ENCODE peak calls at places on chromosomes 7 and 10, in nine cellular contexts. L is IMR-90, C is A549, D is thyroid gland, H is body of pancreas, Y is sigmoid colon, Q is H1, B is right lobe of liver, K is prostate gland. Z is an unnamed sample.

GRCh38 chr10:118052816-118053215 is 6.1 kb upstream of the RAB11FIP2 start:
- DNase-seq in L (no peak), C (no peak), D (no peak), H (no peak), Y (no peak), Q (no peak), B (no peak), K (no peak), Z (no peak)

GRCh38 chr10:11197854-11198253 is 180.2 kb downstream of the CELF2 start:
- DNase-seq in L (no peak), C (no peak), D (no peak), H (no peak), Y (no peak), Q (no peak), B (no peak), K (no peak), Z (no peak)

GRCh38 chr10:21134645-21135395 is 237.7 kb upstream of the NEBL start:
- DNase-seq in L (no peak), C (peak), D (peak), H (no peak), Y (no peak), Q (no peak), B (no peak), K (no peak), Z (no peak)

GRCh38 chr10:52965938-52966401 is 193.4 kb upstream of the MBL2 start:
- DNase-seq in L (no peak), C (no peak), D (no peak), H (no peak), Y (no peak), Q (no peak), B (no peak), K (no peak), Z (no peak)

GRCh38 chr7:51636503-51636902 is 319.9 kb upstream of the COBL start:
- DNase-seq in L (no peak), C (no peak), D (no peak), H (no peak), Y (no peak), Q (no peak), B (no peak), K (no peak), Z (no peak)

GRCh38 chr10:116819999-116820677 is 29.2 kb upstream of the ENO4 start:
- DNase-seq in L (no peak), C (no peak), D (no peak), H (no peak), Y (no peak), Q (no peak), B (no peak), K (no peak), Z (no peak)

GRCh38 chr7:26958834-26959233 is 94.4 kb upstream of the SKAP2 start:
- DNase-seq in L (peak), C (peak), D (no peak), H (no peak), Y (no peak), Q (no peak), B (no peak), K (no peak), Z (no peak)

GRCh38 chr10:62779487-62780248 is 24.9 kb upstream of the ADO start:
- DNase-seq in L (peak), C (no peak), D (peak), H (peak), Y (no peak), Q (no peak), B (no peak), K (no peak), Z (no peak)

GRCh38 chr7:27095050-27095896 is 527 bp downstream of the HOXA1 start:
- DNase-seq in L (peak), C (no peak), D (no peak), H (no peak), Y (peak), Q (no peak), B (no peak), K (no peak), Z (no peak)

GRCh38 chr10:29392376-29393021 is 103.6 kb downstream of the LYZL1 start:
- DNase-seq in L (peak), C (peak), D (peak), H (peak), Y (no peak), Q (peak), B (no peak), K (no peak), Z (no peak)

GRCh38 chr7:36202347-36202896 is 49.4 kb downstream of the EEPD1 start:
- DNase-seq in L (no peak), C (no peak), D (no peak), H (no peak), Y (peak), Q (no peak), B (no peak), K (no peak), Z (no peak)

GRCh38 chr7:149783386-149784250 is 10.2 kb upstream of the ZNF467 start:
- DNase-seq in L (no peak), C (no peak), D (no peak), H (no peak), Y (no peak), Q (no peak), B (no peak), K (no peak), Z (no peak)

GRCh38 chr7:77631820-77632219 is 64.4 kb upstream of the RSBN1L start:
- DNase-seq in L (no peak), C (no peak), D (no peak), H (no peak), Y (no peak), Q (no peak), B (no peak), K (no peak), Z (no peak)

GRCh38 chr10:12510566-12510965 is 161.2 kb downstream of the CAMK1D start:
- DNase-seq in L (no peak), C (no peak), D (no peak), H (no peak), Y (no peak), Q (peak), B (no peak), K (no peak), Z (no peak)

GRCh38 chr10:117363027-117363426 is 12.2 kb downstream of the PDZD8 start:
- DNase-seq in L (peak), C (no peak), D (no peak), H (no peak), Y (no peak), Q (no peak), B (no peak), K (no peak), Z (no peak)

GRCh38 chr7:6917258-6917657 is 91.2 kb upstream of the CCZ1B start:
- DNase-seq in L (no peak), C (no peak), D (no peak), H (no peak), Y (no peak), Q (no peak), B (no peak), K (no peak), Z (no peak)

DNA sequence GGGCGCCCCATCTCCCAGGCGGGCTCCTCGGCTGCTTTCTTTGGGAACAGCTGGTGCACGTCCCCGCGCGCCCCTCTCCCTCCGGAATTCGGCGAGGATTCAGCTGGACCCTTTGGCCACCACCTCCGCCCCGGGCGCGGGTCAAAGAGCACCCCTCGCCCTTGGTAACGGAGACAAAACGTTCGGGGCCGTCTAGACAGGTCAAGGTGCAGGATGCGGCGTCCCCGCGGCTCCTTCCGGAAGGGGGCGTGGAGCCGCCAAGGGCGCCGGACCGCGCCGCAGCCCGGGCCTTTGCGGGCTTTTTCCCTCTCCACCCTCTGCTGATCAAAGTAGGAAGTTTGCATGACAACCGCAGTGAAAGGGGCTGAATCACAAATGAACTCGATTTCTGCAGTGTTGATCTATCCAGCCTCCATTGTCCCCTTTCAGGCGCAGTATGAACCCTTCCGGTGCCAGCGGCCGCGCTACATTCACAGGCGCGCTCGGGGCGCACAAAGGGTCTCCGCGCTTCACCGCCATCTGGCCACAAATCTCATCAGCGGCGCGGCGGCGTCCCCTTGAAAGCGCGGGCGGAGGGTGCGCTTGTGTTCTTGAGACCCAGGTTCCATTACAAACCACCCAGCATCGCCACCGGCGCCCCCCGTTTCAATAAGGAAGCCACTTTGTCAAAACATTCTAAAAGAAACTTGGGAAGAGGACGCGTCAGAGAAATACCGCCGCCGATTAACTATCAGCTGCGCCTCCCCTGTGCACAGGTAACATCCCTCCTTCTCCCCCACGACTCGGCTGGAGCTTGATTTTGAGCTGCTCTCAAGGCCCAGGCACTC is 36.4 kb downstream of the CNPY1 start:
- DNase-seq in L (no peak), C (no peak), D (no peak), H (no peak), Y (no peak), Q (peak), B (no peak), K (no peak), Z (no peak)
- TF ChIP-seq CTCF in L (no peak), C (no peak), D (no peak), H (no peak), Y (no peak), Q (peak), B (no peak), K (no peak), Z (no peak)

DNA sequence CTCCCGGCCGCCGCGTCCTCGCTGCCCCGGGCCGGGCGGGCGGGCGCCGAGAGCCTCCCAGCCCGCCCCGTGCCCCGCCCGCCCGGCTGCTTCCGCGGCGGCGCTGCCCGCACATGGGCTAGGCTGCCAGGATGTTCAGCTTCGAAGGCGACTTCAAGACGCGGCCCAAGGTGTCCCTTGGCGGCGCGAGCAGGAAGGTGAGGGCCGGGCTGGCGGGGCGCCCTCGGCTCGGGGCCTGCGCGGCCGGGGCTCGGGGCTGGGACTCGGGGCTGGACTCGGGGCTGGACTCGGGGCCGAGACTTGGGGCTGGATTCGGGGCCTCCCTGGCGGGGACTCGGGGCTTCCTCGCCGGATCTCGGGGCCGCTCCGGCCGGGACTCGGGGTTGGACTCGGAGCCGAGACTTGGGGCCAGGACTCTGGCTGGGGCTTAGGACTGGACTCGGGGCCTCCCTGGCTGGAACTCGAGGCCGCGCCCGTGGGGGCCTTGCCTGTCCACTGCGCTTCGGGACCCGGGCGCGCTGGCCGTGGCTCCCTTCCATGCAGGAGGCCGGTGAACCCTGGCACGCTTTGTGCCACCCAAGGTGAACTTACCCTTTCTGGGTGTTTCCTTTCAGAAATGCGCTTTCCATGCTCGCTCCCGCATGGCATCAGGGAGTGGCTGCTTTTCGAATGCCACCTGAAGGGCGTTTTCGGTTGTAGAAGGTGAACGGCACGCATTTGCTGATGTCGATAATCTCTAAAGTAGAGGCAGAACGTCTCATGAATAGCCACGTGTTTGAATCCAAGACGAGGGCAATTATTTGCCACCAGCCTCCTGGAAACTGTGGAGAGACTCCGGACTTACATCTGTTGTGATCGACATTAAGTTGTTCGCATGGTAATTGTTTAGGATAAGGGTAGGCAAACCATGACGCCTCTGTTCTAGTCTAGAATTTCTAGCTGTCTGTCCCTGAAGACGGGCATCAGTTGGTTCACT is 704 bp downstream of the UBE3C start:
- DNase-seq in L (peak), C (peak), D (peak), H (peak), Y (peak), Q (no peak), B (peak), K (peak), Z (peak)
- TF ChIP-seq POLR2A in L (no peak), C (no peak), D (no peak), H (no peak), Y (no peak), Q (no peak), B (no peak), K (no peak), Z (no peak)

GRCh38 chr7:73830872-73831655 is at the start of gene CLDN4:
- DNase-seq in L (no peak), C (no peak), D (peak), H (peak), Y (no peak), Q (peak), B (no peak), K (peak), Z (peak)
- H3K4me3 ChIP-seq in L (no peak), C (no peak), D (peak), H (peak), Y (no peak), Q (peak), B (no peak), K (peak), Z (peak)

GRCh38 chr10:6203331-6204062 is 765 bp downstream of the PFKFB3 start:
- DNase-seq in L (peak), C (peak), D (peak), H (peak), Y (peak), Q (peak), B (peak), K (peak), Z (no peak)
- TF ChIP-seq CTCF in L (peak), C (peak), D (peak), H (peak), Y (no peak), Q (peak), B (peak), K (peak), Z (no peak)

GRCh38 chr7:100681491-100682227 is 8.1 kb downstream of the GNB2 start:
- DNase-seq in L (no peak), C (no peak), D (no peak), H (no peak), Y (peak), Q (no peak), B (peak), K (no peak), Z (no peak)
- TF ChIP-seq POLR2A in L (no peak), C (no peak), D (no peak), H (no peak), Y (no peak), Q (no peak), B (no peak), K (no peak), Z (no peak)

GRCh38 chr7:142803901-142804300 is 33.1 kb downstream of the PRSS2 start:
- DNase-seq in L (no peak), C (no peak), D (no peak), H (no peak), Y (no peak), Q (no peak), B (no peak), K (no peak), Z (no peak)

GRCh38 chr7:142806021-142806353 is 35.2 kb downstream of the PRSS2 start:
- DNase-seq in L (no peak), C (no peak), D (no peak), H (no peak), Y (no peak), Q (no peak), B (no peak), K (no peak), Z (no peak)

GRCh38 chr7:142805350-142806020 is 34.7 kb downstream of the PRSS2 start:
- DNase-seq in L (no peak), C (no peak), D (no peak), H (no peak), Y (no peak), Q (no peak), B (no peak), K (no peak), Z (no peak)

GRCh38 chr7:142806957-142807356 is 36.2 kb downstream of the PRSS2 start:
- DNase-seq in L (no peak), C (no peak), D (no peak), H (no peak), Y (no peak), Q (no peak), B (no peak), K (no peak), Z (no peak)

DNA sequence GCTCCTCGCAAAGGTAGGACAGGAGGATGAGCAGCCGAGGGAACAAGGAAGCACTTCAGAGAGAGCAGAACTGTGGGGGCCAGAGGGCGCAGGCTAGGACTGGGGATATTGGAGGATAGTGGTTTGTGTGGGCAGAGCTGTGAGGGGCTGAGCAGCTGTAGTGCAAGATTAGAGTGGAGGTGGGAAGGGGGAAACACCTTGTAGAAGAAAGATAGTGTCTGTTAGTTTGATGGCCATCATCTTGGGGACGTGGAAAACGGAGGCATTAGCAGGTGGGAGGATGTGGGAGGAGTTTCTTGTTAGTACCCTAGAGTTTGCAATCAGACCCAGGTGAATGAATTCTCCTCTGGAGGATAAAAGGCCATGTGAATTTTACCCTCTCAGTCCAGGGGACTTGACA is 33.9 kb downstream of the PRSS2 start:
- DNase-seq in L (no peak), C (no peak), D (no peak), H (no peak), Y (no peak), Q (no peak), B (no peak), K (no peak), Z (no peak)
- H3K4me3 ChIP-seq in L (no peak), C (no peak), D (no peak), H (no peak), Y (no peak), Q (no peak), B (no peak), K (no peak), Z (no peak)

GRCh38 chr7:72336382-72336886 is 75.7 kb downstream of the CALN1 start:
- DNase-seq in L (no peak), C (no peak), D (no peak), H (no peak), Y (no peak), Q (peak), B (no peak), K (no peak), Z (no peak)

GRCh38 chr7:72334733-72335132 is 77.4 kb downstream of the CALN1 start:
- DNase-seq in L (no peak), C (no peak), D (no peak), H (no peak), Y (no peak), Q (no peak), B (no peak), K (no peak), Z (no peak)

GRCh38 chr7:72334066-72334465 is 78.1 kb downstream of the CALN1 start:
- DNase-seq in L (no peak), C (no peak), D (no peak), H (no peak), Y (no peak), Q (peak), B (no peak), K (no peak), Z (no peak)

GRCh38 chr7:72336887-72337821 is 75.0 kb downstream of the CALN1 start:
- DNase-seq in L (no peak), C (no peak), D (no peak), H (no peak), Y (no peak), Q (peak), B (no peak), K (no peak), Z (no peak)

DNA sequence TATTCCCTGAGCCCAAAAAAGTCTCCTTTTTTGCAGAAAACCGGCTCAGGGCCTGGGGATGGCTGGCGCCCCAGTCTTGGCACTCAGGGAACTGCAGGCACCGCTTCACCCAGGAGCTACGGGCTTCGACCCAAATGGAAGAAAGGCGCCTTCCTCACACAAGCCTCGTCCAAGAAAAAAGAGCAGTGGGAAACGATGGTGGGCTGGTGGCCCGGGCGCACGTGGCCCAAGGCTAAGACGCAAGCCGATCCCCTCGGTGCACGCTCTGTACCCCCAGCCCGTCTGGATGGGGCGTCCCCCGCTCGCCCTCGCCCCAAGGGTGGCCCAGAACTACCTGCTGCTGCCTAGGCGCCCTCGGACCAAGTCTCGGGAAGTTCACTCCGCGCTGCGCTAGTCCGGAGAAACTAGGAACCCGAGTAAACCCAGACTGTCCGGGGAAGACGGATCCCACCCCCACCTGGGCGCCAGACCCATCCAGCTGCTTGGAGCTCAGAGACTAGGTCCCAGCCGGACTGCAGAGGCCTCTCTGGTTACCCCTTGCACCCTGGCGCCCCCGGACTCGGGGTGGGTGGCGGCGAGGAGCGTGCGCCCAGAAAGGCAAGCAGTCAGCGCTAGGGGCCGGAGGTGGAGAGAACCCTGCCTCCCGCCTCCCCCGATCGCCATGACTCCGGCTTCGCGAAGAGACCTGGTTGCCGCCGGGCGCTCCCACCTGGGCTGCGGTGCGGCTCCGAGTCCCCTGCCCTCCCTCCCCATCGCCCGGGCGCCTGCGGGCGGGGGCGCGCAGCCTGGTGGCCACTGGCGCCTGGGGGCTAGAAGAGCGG is 76.4 kb downstream of the CALN1 start:
- DNase-seq in L (no peak), C (no peak), D (no peak), H (no peak), Y (no peak), Q (peak), B (no peak), K (no peak), Z (no peak)
- TF ChIP-seq CTCF in L (no peak), C (no peak), D (no peak), H (no peak), Y (no peak), Q (peak), B (no peak), K (no peak), Z (no peak)

Z was measured in lower leg skin.